ENCODE peak calls at places on chromosome 3, in four cellular contexts. V is HFFc6, L is IMR-90, J is colonic mucosa. M is an unnamed sample.

GRCh38 chr3:155748611-155749365 is 3.9 kb upstream of the PLCH1 start:
- DNase-seq in J (no peak), L (no peak), V (no peak), M (no peak)

GRCh38 chr3:133805384-133805701 is 272 bp upstream of the SRPRB start:
- DNase-seq in V (no peak), L (no peak), J (no peak), M (no peak)

GRCh38 chr3:185687479-185687878 is 101.4 kb downstream of the SENP2 start:
- DNase-seq in V (peak), J (no peak), L (peak), M (no peak)

GRCh38 chr3:194801378-194802124 is 115.9 kb downstream of the FAM43A start:
- DNase-seq in V (no peak), L (no peak), J (no peak), M (no peak)

GRCh38 chr3:15102256-15102655 is 3.3 kb upstream of the RBSN start:
- DNase-seq in J (peak), V (no peak), L (no peak), M (peak)

GRCh38 chr3:123637131-123637530 is 52.3 kb upstream of the HACD2 start:
- DNase-seq in V (no peak), J (no peak), L (no peak), M (no peak)

GRCh38 chr3:122799322-122799721 is 4.5 kb downstream of the SLC49A4 start:
- DNase-seq in J (no peak), L (no peak), V (no peak), M (no peak)

GRCh38 chr3:67642190-67642589 is 12.2 kb downstream of the SUCLG2 start:
- DNase-seq in J (no peak), V (no peak), L (no peak), M (no peak)

GRCh38 chr3:42683875-42684593 is 1.3 kb upstream of the KLHL40 start:
- DNase-seq in J (peak), V (peak), L (peak), M (peak)

GRCh38 chr3:46469680-46470357 is 5.1 kb upstream of the LTF start:
- DNase-seq in J (no peak), L (no peak), V (no peak), M (no peak)

GRCh38 chr3:24410861-24411260 is 83.8 kb downstream of the THRB start:
- DNase-seq in J (no peak), L (no peak), V (no peak), M (no peak)

GRCh38 chr3:12148183-12148940 is 10.3 kb downstream of the TIMP4 start:
- DNase-seq in J (no peak), V (no peak), L (no peak), M (no peak)

GRCh38 chr3:10115326-10116137 is at the start of gene BRK1:
- DNase-seq in J (peak), L (peak), V (peak), M (peak)

GRCh38 chr3:99753268-99753975 is 64.2 kb upstream of the CMSS1 start:
- DNase-seq in J (no peak), L (peak), V (peak), M (no peak)

GRCh38 chr3:3798641-3799113 is 554 bp upstream of the LRRN1 start:
- DNase-seq in L (no peak), J (peak), V (no peak), M (peak)

GRCh38 chr3:69090021-69090420 is 5.3 kb downstream of the ARL6IP5 start:
- DNase-seq in V (peak), J (no peak), L (peak), M (no peak)

GRCh38 chr3:196135693-196136639 is 54.1 kb upstream of the TFRC start:
- DNase-seq in J (no peak), V (no peak), L (no peak), M (peak)

GRCh38 chr3:64496786-64497560 is 190.8 kb downstream of the ADAMTS9 start:
- DNase-seq in L (no peak), J (no peak), V (no peak), M (no peak)

GRCh38 chr3:171028779-171029232 is 2.3 kb upstream of the SLC2A2 start:
- DNase-seq in L (peak), J (no peak), V (peak), M (no peak)

GRCh38 chr3:72458365-72458764 is 389.9 kb downstream of the SHQ1 start:
- DNase-seq in L (no peak), J (peak), V (no peak), M (peak)

GRCh38 chr3:196127308-196128040 is 45.6 kb upstream of the TFRC start:
- DNase-seq in V (no peak), J (peak), L (no peak), M (peak)

GRCh38 chr3:169992156-169992555 is 25.5 kb downstream of the SEC62 start:
- DNase-seq in J (no peak), L (no peak), V (no peak), M (no peak)

GRCh38 chr3:36124118-36124796 is 256.0 kb upstream of the STAC start:
- DNase-seq in L (peak), V (no peak), J (no peak), M (no peak)

GRCh38 chr3:191141728-191142127 is 57.3 kb upstream of the OSTN start:
- DNase-seq in J (no peak), V (peak), L (peak), M (no peak)

GRCh38 chr3:171561601-171562323 is 101.6 kb upstream of the TNIK start:
- DNase-seq in V (no peak), L (no peak), J (no peak), M (no peak)

GRCh38 chr3:186966406-186966805 is 36.1 kb downstream of the ST6GAL1 start:
- DNase-seq in J (no peak), L (no peak), V (no peak), M (no peak)

GRCh38 chr3:124200336-124200901 is 208.5 kb upstream of the ROPN1 start:
- DNase-seq in J (no peak), V (no peak), L (peak), M (no peak)

GRCh38 chr3:30012941-30013543 is 593.4 kb upstream of the TGFBR2 start:
- DNase-seq in L (peak), V (peak), J (peak), M (no peak)

GRCh38 chr3:12147263-12147780 is 11.4 kb downstream of the TIMP4 start:
- DNase-seq in V (no peak), L (no peak), J (no peak), M (no peak)

GRCh38 chr3:189563841-189564563 is 67.2 kb upstream of the TP63 start:
- DNase-seq in L (peak), V (peak), J (no peak), M (no peak)

GRCh38 chr3:133835961-133836360 is 30.3 kb downstream of the SRPRB start:
- DNase-seq in V (no peak), L (no peak), J (peak), M (no peak)

GRCh38 chr3:69084326-69084667 is 440 bp upstream of the ARL6IP5 start:
- DNase-seq in V (peak), L (peak), J (no peak), M (no peak)

GRCh38 chr3:39810647-39811161 is 1.3 kb downstream of the MYRIP start:
- DNase-seq in L (no peak), V (no peak), J (no peak), M (no peak)

GRCh38 chr3:30145281-30145680 is 461.1 kb upstream of the TGFBR2 start:
- DNase-seq in L (peak), J (no peak), V (no peak), M (no peak)

GRCh38 chr3:149512073-149512782 is 37.7 kb downstream of the TM4SF4 start:
- DNase-seq in V (peak), L (peak), J (peak), M (no peak)

GRCh38 chr3:141913150-141913811 is 36.8 kb downstream of the ATP1B3 start:
- DNase-seq in V (peak), L (peak), J (peak), M (no peak)

GRCh38 chr3:45123841-45124269 is 22.3 kb downstream of the CDCP1 start:
- DNase-seq in L (peak), V (peak), J (no peak), M (no peak)

GRCh38 chr3:58026598-58026997 is 18.4 kb downstream of the FLNB start:
- DNase-seq in J (no peak), V (no peak), L (no peak), M (no peak)

GRCh38 chr3:81242871-81243270 is 518.6 kb downstream of the GBE1 start:
- DNase-seq in L (peak), V (peak), J (no peak), M (no peak)
- TF ChIP-seq CTCF in L (peak), V (peak), J (peak), M (no peak)

GRCh38 chr3:8669019-8669418 is 24.4 kb upstream of the SSUH2 start:
- DNase-seq in J (no peak), L (no peak), V (no peak), M (no peak)
- TF ChIP-seq CTCF in J (no peak), L (no peak), V (peak), M (no peak)

DNA sequence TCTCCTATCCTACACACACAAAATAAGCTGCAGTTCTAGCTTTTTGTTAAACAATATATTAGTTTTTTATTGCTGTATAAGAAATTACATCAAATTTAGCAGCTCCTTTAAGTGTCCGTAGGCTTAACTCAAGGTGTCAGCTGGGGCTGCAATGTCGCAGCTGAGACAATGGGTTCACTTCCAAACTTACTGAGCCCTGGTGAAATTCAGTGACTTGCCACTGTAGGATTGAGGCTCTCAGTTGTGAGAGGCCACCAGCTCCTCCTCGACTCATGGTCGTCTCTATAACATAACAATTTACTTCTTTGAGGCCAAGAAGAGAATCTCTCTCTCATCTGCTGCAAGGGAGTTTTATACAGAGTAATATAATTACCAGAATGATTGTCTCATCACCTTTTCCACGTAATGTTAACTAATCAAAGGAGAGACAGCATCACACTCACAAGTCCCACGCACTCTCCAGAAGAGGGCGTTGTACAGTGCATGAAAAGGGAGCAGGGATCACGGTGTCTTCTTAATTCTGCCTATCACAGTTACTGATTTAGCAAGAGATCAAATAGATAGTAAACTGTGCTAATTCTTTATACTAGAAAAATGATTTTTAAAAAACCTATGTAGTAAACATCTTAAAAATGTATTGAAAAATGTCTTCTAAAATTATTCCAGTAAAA is 735.6 kb upstream of the GBE1 start:
- DNase-seq in V (no peak), J (no peak), L (no peak), M (no peak)
- TF ChIP-seq CTCF in V (no peak), J (no peak), L (no peak), M (no peak)

GRCh38 chr3:55877703-55878102 is 390.6 kb upstream of the WNT5A start:
- DNase-seq in J (no peak), L (no peak), V (no peak), M (no peak)
- TF ChIP-seq CTCF in J (no peak), L (no peak), V (peak), M (no peak)

GRCh38 chr3:158791259-158791920 is 10.5 kb upstream of the MFSD1 start:
- DNase-seq in L (peak), J (no peak), V (peak), M (no peak)

GRCh38 chr3:158792709-158793108 is 9.1 kb upstream of the MFSD1 start:
- DNase-seq in J (no peak), L (peak), V (peak), M (no peak)

GRCh38 chr3:158788446-158788845 is 13.4 kb upstream of the MFSD1 start:
- DNase-seq in L (peak), J (no peak), V (no peak), M (no peak)

GRCh38 chr3:158785972-158786371 is 15.9 kb upstream of the MFSD1 start:
- DNase-seq in J (no peak), L (peak), V (no peak), M (no peak)

GRCh38 chr3:158789592-158789991 is 12.3 kb upstream of the MFSD1 start:
- DNase-seq in V (peak), J (no peak), L (peak), M (no peak)
- TF ChIP-seq CTCF in V (peak), J (peak), L (peak), M (no peak)

DNA sequence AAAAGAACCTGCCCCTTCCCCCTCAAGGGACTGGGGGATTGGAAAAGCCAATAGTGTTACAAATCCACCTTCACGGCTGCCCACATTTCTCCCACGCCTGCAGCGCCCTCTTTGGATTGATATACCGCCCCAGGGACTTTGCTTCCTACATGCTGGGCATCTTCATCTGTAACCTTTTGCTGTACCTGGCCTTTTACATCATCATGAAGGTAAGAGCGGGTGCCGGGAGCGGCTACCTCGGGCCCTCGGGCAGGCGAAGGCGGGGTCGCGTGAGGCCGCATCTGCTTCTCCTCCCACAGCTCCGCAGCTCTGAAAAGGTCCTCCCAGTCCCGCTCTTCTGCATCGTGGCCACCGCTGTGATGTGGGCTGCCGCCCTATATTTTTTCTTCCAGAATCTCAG is 73.1 kb downstream of the USF3 start:
- DNase-seq in L (no peak), V (no peak), J (no peak), M (no peak)
- TF ChIP-seq CTCF in L (no peak), V (peak), J (no peak), M (no peak)

GRCh38 chr3:150830094-150830681 is 67.2 kb upstream of the SIAH2 start:
- DNase-seq in V (no peak), L (no peak), J (no peak), M (no peak)
- TF ChIP-seq CTCF in V (peak), L (no peak), J (no peak), M (no peak)

DNA sequence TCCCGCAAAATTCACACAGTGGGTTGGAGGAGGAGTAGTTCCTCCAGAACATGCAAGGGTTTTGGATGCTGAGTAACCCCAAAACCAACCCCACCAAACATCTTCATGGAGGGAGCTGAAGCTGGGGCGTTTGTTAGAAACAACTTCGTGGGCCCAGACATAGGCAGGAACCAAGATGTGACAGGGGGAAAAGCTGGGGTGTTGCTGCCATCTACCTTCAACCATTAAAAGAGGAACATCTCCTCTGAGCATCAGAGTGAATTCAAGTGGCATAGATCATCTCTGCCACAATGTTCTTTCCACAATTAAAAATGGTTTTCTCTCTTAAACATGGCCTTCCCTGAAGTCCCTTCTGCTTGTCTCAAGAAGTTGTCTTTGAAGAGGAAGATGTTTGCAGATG is 20.5 kb downstream of the SIDT1 start:
- DNase-seq in L (no peak), V (no peak), J (no peak), M (no peak)
- TF ChIP-seq CTCF in L (no peak), V (peak), J (no peak), M (no peak)